ENCODE peak calls at places on chromosomes 11 and 22, in four cellular contexts. Z, J, T and U are unnamed samples.

GRCh38 chr22:40597541-40598453 is 38.7 kb downstream of the MRTFA start:
- DNase-seq in Z (no peak), J (no peak), T (no peak), U (no peak)

GRCh38 chr22:49052560-49052959 is 775.1 kb downstream of the BRD1 start:
- DNase-seq in T (no peak), J (no peak), Z (no peak), U (peak; percentile 17)

GRCh38 chr22:48781868-48782267 is 1045.8 kb downstream of the BRD1 start:
- DNase-seq in J (no peak), T (no peak), Z (no peak), U (no peak)

GRCh38 chr11:70049045-70049444 is 29.1 kb upstream of the ANO1 start:
- DNase-seq in J (no peak), T (no peak), Z (no peak), U (no peak)

GRCh38 chr22:19832476-19833108 is 22.1 kb downstream of the GNB1L start:
- DNase-seq in T (no peak), J (no peak), Z (no peak), U (no peak)

GRCh38 chr22:41285441-41285819 is 557 bp downstream of the RANGAP1 start:
- DNase-seq in J (peak; percentile 61), Z (peak; percentile 78), T (peak; percentile 95), U (no peak)

GRCh38 chr11:71543866-71544265 is 4.4 kb upstream of the KRTAP5-9 start:
- DNase-seq in T (no peak), Z (no peak), J (no peak), U (no peak)

GRCh38 chr22:33853200-33854097 is 66.8 kb downstream of the LARGE1 start:
- DNase-seq in Z (peak; percentile 67), T (peak; percentile 16), J (peak; percentile 42), U (no peak)

GRCh38 chr22:49937758-49938564 is 19.5 kb downstream of the CRELD2 start:
- DNase-seq in T (no peak), Z (peak; percentile 35), J (no peak), U (no peak)

GRCh38 chr22:31102441-31103081 is 4.8 kb downstream of the SELENOM start:
- DNase-seq in Z (peak; percentile 96), J (peak; percentile 57), T (peak; percentile 93), U (no peak)

GRCh38 chr22:29031236-29031982 is 30.2 kb downstream of the C22orf31 start:
- DNase-seq in Z (peak; percentile 92), T (peak; percentile 96), J (peak; percentile 91), U (no peak)

GRCh38 chr11:101807521-101807920 is 107.3 kb upstream of the CEP126 start:
- DNase-seq in T (no peak), J (no peak), Z (no peak), U (no peak)

GRCh38 chr11:115421338-115422012 is 82.7 kb downstream of the CADM1 start:
- DNase-seq in J (no peak), Z (no peak), T (no peak), U (no peak)

GRCh38 chr11:19872526-19873135 is 160.0 kb downstream of the NAV2 start:
- DNase-seq in T (no peak), J (no peak), Z (no peak), U (no peak)

GRCh38 chr11:96263361-96263763 is 79.6 kb downstream of the MAML2 start:
- DNase-seq in J (peak; percentile 37), T (no peak), Z (peak; percentile 79), U (no peak)

GRCh38 chr11:67332081-67332691 is 21.2 kb downstream of the POLD4 start:
- DNase-seq in Z (no peak), J (no peak), T (no peak), U (no peak)

GRCh38 chr11:73229321-73230275 is 11.5 kb downstream of the P2RY2 start:
- DNase-seq in J (no peak), Z (no peak), T (no peak), U (no peak)

GRCh38 chr11:36512016-36512415 is 1.9 kb upstream of the TRAF6 start:
- DNase-seq in J (no peak), Z (no peak), T (no peak), U (no peak)

GRCh38 chr11:794766-795637 is 3.1 kb downstream of the SLC25A22 start:
- DNase-seq in Z (no peak), T (no peak), J (no peak), U (no peak)

DNA sequence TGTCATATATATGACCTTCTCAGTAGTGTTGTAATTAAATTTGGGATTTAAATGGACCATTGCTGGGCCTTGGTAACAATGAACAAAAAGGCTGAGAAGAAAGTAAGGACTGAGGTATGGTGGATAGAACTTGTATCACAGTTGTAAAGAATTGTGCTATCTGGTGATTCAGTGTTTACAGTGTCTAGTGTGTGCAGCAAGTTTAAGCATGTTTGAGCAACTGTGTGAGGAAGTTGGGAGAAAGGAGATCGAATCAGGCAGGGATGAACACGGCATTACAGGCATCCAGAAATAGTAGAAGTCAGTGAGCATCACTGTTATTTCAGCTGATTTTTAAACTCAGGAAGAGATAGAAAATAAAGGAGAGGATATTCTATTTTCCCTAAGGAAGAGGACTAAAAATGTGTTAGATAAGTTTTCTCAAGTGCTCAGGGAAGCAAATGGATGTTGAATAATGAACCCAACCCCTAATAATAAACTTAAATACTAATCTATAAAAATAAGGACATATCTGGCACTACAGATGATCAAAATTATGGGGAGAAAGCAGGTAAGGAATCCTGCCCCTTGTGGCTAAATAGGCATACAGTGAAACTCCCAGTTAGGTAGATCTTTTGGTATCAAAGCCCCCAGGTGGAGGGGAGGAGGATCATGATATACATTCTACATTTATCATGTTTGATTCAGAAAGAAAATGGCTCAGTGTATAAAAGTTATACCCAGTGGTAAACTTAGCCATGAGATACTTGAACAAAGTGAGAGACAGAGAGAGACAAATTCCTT is 361.0 kb upstream of the ANO3 start:
- DNase-seq in Z (no peak), T (no peak), J (peak; percentile 1), U (no peak)
- TF ChIP-seq CTCF in Z (peak; percentile 50), T (peak; percentile 18), J (peak; percentile 11), U (peak; percentile 44)

GRCh38 chr11:10181811-10182210 is 112.2 kb downstream of the SBF2 start:
- DNase-seq in T (no peak), Z (peak; percentile 68), J (peak; percentile 45), U (no peak)
- TF ChIP-seq CTCF in T (no peak), Z (no peak), J (peak; percentile 38), U (peak; percentile 82)

DNA sequence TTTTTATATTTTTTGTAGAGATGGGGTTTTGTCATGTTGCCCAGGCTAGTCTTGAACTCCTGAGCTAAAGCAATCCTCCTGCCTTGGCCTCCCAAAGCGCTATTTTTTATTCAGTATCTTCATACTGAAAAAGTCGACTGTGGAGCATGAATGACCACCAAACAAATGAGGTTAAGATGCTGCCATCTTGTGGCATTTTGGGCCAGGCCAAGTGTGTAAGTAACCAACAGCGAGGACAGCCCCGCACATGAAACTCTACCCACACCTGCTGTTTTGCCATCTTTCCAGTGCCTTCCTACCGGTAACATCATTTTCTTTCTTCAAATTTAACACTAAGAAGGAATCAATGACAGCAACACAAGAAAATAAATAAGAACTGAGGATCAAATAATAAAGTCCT is 32.2 kb upstream of the AQP11 start:
- DNase-seq in T (no peak), J (peak; percentile 61), Z (no peak), U (no peak)
- TF ChIP-seq CTCF in T (peak; percentile 16), J (peak; percentile 48), Z (no peak), U (peak; percentile 53)

DNA sequence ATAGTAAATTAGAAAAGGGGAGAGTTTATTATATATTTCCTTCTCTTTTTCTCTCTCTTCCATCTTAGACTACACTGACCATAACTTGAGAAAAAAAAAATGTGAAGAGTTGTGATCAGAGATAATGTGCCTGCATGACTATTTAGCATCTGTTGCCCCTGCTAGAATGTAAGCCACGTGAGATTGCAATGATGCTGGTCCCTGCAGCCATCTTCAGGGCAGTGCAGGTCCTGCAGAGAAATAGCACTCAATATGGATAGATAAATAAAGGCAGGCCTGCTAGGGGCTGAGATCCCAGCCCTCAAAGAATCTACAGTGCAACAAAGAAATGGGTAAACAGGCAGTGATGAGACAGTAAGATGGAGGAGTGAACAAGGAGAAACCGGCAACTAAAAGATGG is 7.8 kb upstream of the DKK3 start:
- DNase-seq in J (peak; percentile 17), Z (no peak), T (no peak), U (no peak)
- TF ChIP-seq CTCF in J (no peak), Z (no peak), T (peak; percentile 16), U (peak; percentile 40)